ENCODE peak calls at places on chromosomes 13 and 19, in four cellular contexts. One of them, this sample, is unnamed.

GRCh38 chr19:46840157-46840942 is 10.3 kb downstream of the AP2S1 start:
- DNase-seq in right atrium auricular region: no peak
- DNase-seq in AG04450: no peak
- DNase-seq in iris pigment epithelial cell: peak; percentile 54
- DNase-seq in this sample: no peak

GRCh38 chr19:39969681-39970423 is 1.1 kb upstream of the PSMC4 start:
- DNase-seq in iris pigment epithelial cell: no peak
- DNase-seq in AG04450: no peak
- DNase-seq in right atrium auricular region: no peak
- DNase-seq in this sample: no peak

GRCh38 chr13:93320942-93321341 is 94.3 kb downstream of the GPC6 start:
- DNase-seq in iris pigment epithelial cell: no peak
- DNase-seq in right atrium auricular region: no peak
- DNase-seq in AG04450: no peak
- DNase-seq in this sample: no peak

GRCh38 chr13:103299079-103299478 is 232.9 kb upstream of the SLC10A2 start:
- DNase-seq in right atrium auricular region: no peak
- DNase-seq in AG04450: no peak
- DNase-seq in iris pigment epithelial cell: no peak
- DNase-seq in this sample: peak; percentile 40

GRCh38 chr13:112066624-112067004 is 335 bp upstream of the SOX1 start:
- DNase-seq in AG04450: no peak
- DNase-seq in right atrium auricular region: no peak
- DNase-seq in iris pigment epithelial cell: no peak
- DNase-seq in this sample: no peak

GRCh38 chr19:3001235-3001800 is 24.0 kb downstream of the TLE6 start:
- DNase-seq in AG04450: no peak
- DNase-seq in right atrium auricular region: no peak
- DNase-seq in iris pigment epithelial cell: no peak
- DNase-seq in this sample: no peak

GRCh38 chr19:30073152-30074000 is 131.3 kb downstream of the URI1 start:
- DNase-seq in AG04450: no peak
- DNase-seq in right atrium auricular region: no peak
- DNase-seq in iris pigment epithelial cell: no peak
- DNase-seq in this sample: no peak

GRCh38 chr19:1131718-1132552 is 28.1 kb downstream of the GPX4 start:
- DNase-seq in right atrium auricular region: peak; percentile 96
- DNase-seq in AG04450: peak; percentile 43
- DNase-seq in iris pigment epithelial cell: peak; percentile 96
- DNase-seq in this sample: no peak

GRCh38 chr13:51778407-51778806 is 25.6 kb downstream of the DHRS12 start:
- DNase-seq in AG04450: no peak
- DNase-seq in iris pigment epithelial cell: no peak
- DNase-seq in right atrium auricular region: no peak
- DNase-seq in this sample: no peak

GRCh38 chr13:66660013-66660804 is 569.9 kb downstream of the PCDH9 start:
- DNase-seq in right atrium auricular region: no peak
- DNase-seq in iris pigment epithelial cell: peak; percentile 83
- DNase-seq in AG04450: no peak
- DNase-seq in this sample: no peak

GRCh38 chr19:44529541-44529940 is at the start of gene CEACAM20:
- DNase-seq in iris pigment epithelial cell: no peak
- DNase-seq in AG04450: no peak
- DNase-seq in right atrium auricular region: no peak
- DNase-seq in this sample: no peak

GRCh38 chr19:5042556-5042955 is 73.6 kb downstream of the KDM4B start:
- DNase-seq in AG04450: no peak
- DNase-seq in right atrium auricular region: no peak
- DNase-seq in iris pigment epithelial cell: no peak
- DNase-seq in this sample: no peak

GRCh38 chr19:32436692-32437091 is 31.1 kb downstream of the DPY19L3 start:
- DNase-seq in AG04450: no peak
- DNase-seq in right atrium auricular region: no peak
- DNase-seq in iris pigment epithelial cell: no peak
- DNase-seq in this sample: no peak

GRCh38 chr19:15790096-15790495 is 2.6 kb downstream of the OR10H5 start:
- DNase-seq in right atrium auricular region: no peak
- DNase-seq in AG04450: no peak
- DNase-seq in iris pigment epithelial cell: no peak
- DNase-seq in this sample: no peak

GRCh38 chr13:113147206-113147605 is 11.2 kb upstream of the PROZ start:
- DNase-seq in iris pigment epithelial cell: no peak
- DNase-seq in right atrium auricular region: peak; percentile 16
- DNase-seq in AG04450: no peak
- DNase-seq in this sample: no peak

GRCh38 chr13:111006508-111007031 is 91.7 kb upstream of the ANKRD10 start:
- DNase-seq in AG04450: no peak
- DNase-seq in iris pigment epithelial cell: peak; percentile 91
- DNase-seq in right atrium auricular region: peak; percentile 89
- DNase-seq in this sample: peak; percentile 23

GRCh38 chr13:38350114-38350617 is 515 bp downstream of the UFM1 start:
- DNase-seq in iris pigment epithelial cell: peak; percentile 67
- DNase-seq in AG04450: no peak
- DNase-seq in right atrium auricular region: peak; percentile 68
- DNase-seq in this sample: no peak

GRCh38 chr19:31666126-31666525 is 316.9 kb upstream of the TSHZ3 start:
- DNase-seq in right atrium auricular region: no peak
- DNase-seq in iris pigment epithelial cell: no peak
- DNase-seq in AG04450: no peak
- DNase-seq in this sample: no peak

GRCh38 chr19:3125900-3126524 is 9.8 kb upstream of the GNA15 start:
- DNase-seq in right atrium auricular region: no peak
- DNase-seq in AG04450: no peak
- DNase-seq in iris pigment epithelial cell: peak; percentile 22
- DNase-seq in this sample: peak; percentile 75

GRCh38 chr13:33285420-33286124 is at the start of gene STARD13:
- DNase-seq in right atrium auricular region: peak; percentile 99
- DNase-seq in AG04450: peak; percentile 96
- DNase-seq in iris pigment epithelial cell: peak; percentile 98
- DNase-seq in this sample: peak; percentile 72

GRCh38 chr13:76759877-76760276 is 126.3 kb downstream of the KCTD12 start:
- DNase-seq in AG04450: no peak
- DNase-seq in right atrium auricular region: no peak
- DNase-seq in iris pigment epithelial cell: peak; percentile 60
- DNase-seq in this sample: no peak

GRCh38 chr13:30832845-30833332 is 73.2 kb upstream of the MEDAG start:
- DNase-seq in right atrium auricular region: no peak
- DNase-seq in iris pigment epithelial cell: peak; percentile 63
- DNase-seq in AG04450: no peak
- DNase-seq in this sample: no peak

GRCh38 chr13:105436946-105437345 is 1098.5 kb downstream of the EFNB2 start:
- DNase-seq in iris pigment epithelial cell: no peak
- DNase-seq in AG04450: no peak
- DNase-seq in right atrium auricular region: no peak
- DNase-seq in this sample: no peak

GRCh38 chr13:97502192-97502591 is 68.2 kb downstream of the RAP2A start:
- DNase-seq in right atrium auricular region: no peak
- DNase-seq in AG04450: no peak
- DNase-seq in iris pigment epithelial cell: no peak
- DNase-seq in this sample: no peak

GRCh38 chr19:5738423-5738822 is 18.0 kb downstream of the CATSPERD start:
- DNase-seq in iris pigment epithelial cell: peak; percentile 24
- DNase-seq in right atrium auricular region: no peak
- DNase-seq in AG04450: no peak
- DNase-seq in this sample: no peak

GRCh38 chr19:5698635-5699422 is 8.7 kb downstream of the RPL36 start:
- DNase-seq in AG04450: no peak
- DNase-seq in iris pigment epithelial cell: no peak
- DNase-seq in right atrium auricular region: no peak
- DNase-seq in this sample: no peak

GRCh38 chr19:7636317-7636690 is 606 bp upstream of the STXBP2 start:
- DNase-seq in iris pigment epithelial cell: no peak
- DNase-seq in AG04450: no peak
- DNase-seq in right atrium auricular region: no peak
- DNase-seq in this sample: no peak

GRCh38 chr13:112996671-112997091 is 27.7 kb downstream of the MCF2L start:
- DNase-seq in right atrium auricular region: no peak
- DNase-seq in AG04450: no peak
- DNase-seq in iris pigment epithelial cell: no peak
- DNase-seq in this sample: no peak

GRCh38 chr19:32519023-32519422 is 62.0 kb upstream of the PDCD5 start:
- DNase-seq in AG04450: no peak
- DNase-seq in right atrium auricular region: no peak
- DNase-seq in iris pigment epithelial cell: no peak
- DNase-seq in this sample: no peak

GRCh38 chr19:18397242-18398202 is at the start of gene LRRC25:
- DNase-seq in AG04450: no peak
- DNase-seq in right atrium auricular region: no peak
- DNase-seq in iris pigment epithelial cell: no peak
- DNase-seq in this sample: no peak

GRCh38 chr19:34228762-34229161 is 25.6 kb upstream of the GARRE1 start:
- DNase-seq in AG04450: no peak
- DNase-seq in iris pigment epithelial cell: no peak
- DNase-seq in right atrium auricular region: no peak
- DNase-seq in this sample: no peak